ENCODE peak calls at places on chromosomes 5 and 9, in six cellular contexts. J, M, F, Y, B and T are unnamed samples.

GRCh38 chr9:126880226-126880946 is 19.9 kb downstream of the ZBTB34 start:
- DNase-seq in B (no peak), F (no peak), Y (no peak), J (no peak), M (no peak), T (peak)

GRCh38 chr9:94084314-94084713 is at the start of gene PTPDC1:
- DNase-seq in F (peak), Y (peak), M (no peak), B (no peak), J (peak), T (no peak)

GRCh38 chr5:44332360-44332971 is 56.8 kb downstream of the FGF10 start:
- DNase-seq in Y (peak), F (peak), M (no peak), B (no peak), J (peak), T (no peak)

GRCh38 chr9:105332471-105332870 is 88.0 kb downstream of the SLC44A1 start:
- DNase-seq in Y (no peak), M (no peak), F (no peak), J (no peak), B (no peak), T (no peak)

GRCh38 chr5:42756630-42757601 is at the start of gene CCDC152:
- DNase-seq in M (no peak), J (no peak), B (no peak), F (peak), Y (no peak), T (no peak)

GRCh38 chr9:135951889-135952663 is 9.1 kb downstream of the UBAC1 start:
- DNase-seq in B (no peak), F (no peak), J (peak), M (no peak), Y (no peak), T (no peak)

GRCh38 chr5:114116981-114117380 is 244.9 kb upstream of the KCNN2 start:
- DNase-seq in M (no peak), B (no peak), Y (no peak), J (no peak), F (no peak), T (no peak)

GRCh38 chr9:86714976-86715375 is 232.3 kb downstream of the GAS1 start:
- DNase-seq in Y (no peak), J (no peak), B (no peak), F (no peak), M (no peak), T (no peak)

GRCh38 chr9:76912631-76913275 is 6.8 kb upstream of the PRUNE2 start:
- DNase-seq in Y (no peak), J (peak), M (no peak), B (no peak), F (no peak), T (no peak)

GRCh38 chr5:141100243-141100805 is at the start of gene PCDHB3:
- DNase-seq in F (peak), M (no peak), B (no peak), Y (peak), J (peak), T (no peak)
- TF ChIP-seq CTCF in F (peak), M (no peak), B (no peak), Y (peak), J (peak), T (peak)

DNA sequence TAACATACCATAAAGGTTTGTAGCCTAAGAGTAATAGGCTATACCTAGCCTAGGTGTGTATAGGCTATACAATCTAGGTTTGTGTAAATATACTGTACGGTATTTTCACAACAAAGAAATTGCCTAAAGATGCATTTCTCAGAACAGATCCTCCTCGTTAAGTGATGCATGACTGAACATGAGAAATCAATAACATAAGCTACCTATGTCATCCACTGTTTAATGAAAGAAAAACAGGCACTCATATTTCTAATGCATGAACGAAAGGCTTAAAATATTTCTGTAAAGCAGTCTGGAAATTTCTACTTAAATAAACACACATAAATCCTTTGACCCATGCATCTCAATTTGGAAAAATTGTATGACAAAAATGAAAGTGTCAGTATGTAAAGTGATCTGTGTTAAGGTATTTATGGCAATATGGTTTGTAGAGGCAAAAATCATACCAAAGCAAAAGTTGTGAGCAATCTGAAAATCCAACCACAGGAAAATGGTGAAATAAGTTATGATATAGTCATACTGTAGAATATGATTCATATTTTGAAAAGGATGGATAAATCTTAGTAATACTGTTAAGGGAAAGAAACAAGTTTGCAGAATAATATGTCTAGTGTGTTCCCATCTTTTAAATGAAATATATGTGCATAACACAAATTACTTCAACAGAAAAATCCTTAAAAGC is 399.2 kb upstream of the GRAMD2B start:
- DNase-seq in J (no peak), M (no peak), B (no peak), F (no peak), Y (no peak), T (no peak)
- TF ChIP-seq POLR2AphosphoS5 in J (no peak), M (no peak), B (no peak), F (no peak), Y (no peak), T (no peak)

GRCh38 chr5:67214713-67215591 is 18.4 kb upstream of the CD180 start:
- DNase-seq in Y (no peak), J (no peak), B (peak), F (no peak), M (peak), T (no peak)
- H3K4me3 ChIP-seq in Y (peak), J (no peak), B (no peak), F (no peak), M (no peak), T (no peak)

GRCh38 chr9:133679056-133679455 is 42.9 kb downstream of the DBH start:
- DNase-seq in J (no peak), Y (no peak), B (no peak), M (no peak), F (no peak), T (no peak)

GRCh38 chr9:133680976-133681657 is 45.0 kb downstream of the DBH start:
- DNase-seq in B (no peak), Y (no peak), M (no peak), J (no peak), F (no peak), T (peak)

GRCh38 chr9:133681658-133682306 is 45.6 kb downstream of the DBH start:
- DNase-seq in J (no peak), Y (no peak), F (no peak), B (no peak), M (no peak), T (peak)

GRCh38 chr9:133679466-133680051 is 43.4 kb downstream of the DBH start:
- DNase-seq in M (no peak), B (no peak), F (no peak), J (no peak), Y (no peak), T (no peak)

DNA sequence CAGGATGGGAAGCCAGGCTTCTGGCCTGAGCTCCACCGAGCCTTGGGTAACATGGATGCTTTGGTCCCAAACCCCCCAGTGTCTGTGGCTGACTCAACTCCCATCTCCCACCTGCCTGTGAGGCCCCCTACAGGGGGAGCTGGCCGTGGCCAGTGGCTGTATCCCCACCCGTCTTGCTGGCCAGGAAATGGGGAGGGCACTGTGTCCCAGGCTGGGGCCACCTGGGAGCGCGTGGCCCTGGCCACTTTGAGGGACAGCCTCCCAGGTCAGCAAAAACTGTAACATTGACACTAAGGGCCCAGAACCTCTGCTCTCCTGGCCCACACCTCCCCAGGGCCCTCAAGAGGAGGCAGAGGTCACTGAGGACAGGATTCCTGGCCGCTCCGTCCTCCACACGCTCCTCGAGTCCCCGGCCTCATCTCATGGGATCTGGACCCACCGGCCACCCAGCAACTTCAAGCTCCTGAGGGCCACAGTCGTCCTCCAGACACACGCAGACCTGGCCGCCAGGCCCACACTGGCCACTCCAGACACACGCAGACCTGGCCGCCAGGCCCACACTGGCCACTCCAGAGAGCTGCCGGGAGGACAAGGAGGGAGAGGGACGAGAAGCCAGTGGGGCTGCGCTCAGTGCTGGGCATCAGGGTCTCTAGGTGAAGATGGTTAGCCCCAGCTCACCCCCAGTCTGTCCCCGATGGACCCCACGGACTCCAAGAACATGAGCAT is 44.2 kb downstream of the DBH start:
- DNase-seq in Y (no peak), J (no peak), M (no peak), F (no peak), B (no peak), T (no peak)
- TF ChIP-seq CTCF in Y (no peak), J (no peak), M (no peak), F (no peak), B (no peak), T (no peak)

GRCh38 chr5:59648949-59649921 is 244.3 kb downstream of the PDE4D start:
- DNase-seq in M (no peak), J (no peak), F (no peak), Y (no peak), B (peak), T (no peak)
- TF ChIP-seq POLR2AphosphoS5 in M (no peak), J (no peak), F (no peak), Y (no peak), B (no peak), T (no peak)